ENCODE peak calls at places on chromosomes 3 and 15, in four cellular contexts. B is neuronal stem cell, C is H1, Y is H9. P is an unnamed sample.

GRCh38 chr3:4416961-4417360 is 50.1 kb downstream of the SUMF1 start:
- DNase-seq in B (no peak), C (no peak), Y (no peak), P (peak)

GRCh38 chr3:146375214-146375613 is 94.1 kb downstream of the PLSCR2 start:
- DNase-seq in B (no peak), C (no peak), Y (no peak), P (no peak)

GRCh38 chr3:24151595-24151994 is 206.5 kb downstream of the NR1D2 start:
- DNase-seq in B (no peak), C (no peak), Y (no peak), P (no peak)

GRCh38 chr3:110608566-110608965 is 463.1 kb upstream of the NECTIN3 start:
- DNase-seq in B (no peak), C (no peak), Y (no peak), P (no peak)

GRCh38 chr15:98612490-98613110 is 35.7 kb upstream of the IGF1R start:
- DNase-seq in B (no peak), C (peak), Y (no peak), P (no peak)

GRCh38 chr15:99703603-99704443 is 29.4 kb downstream of the LYSMD4 start:
- DNase-seq in B (no peak), C (no peak), Y (no peak), P (peak)

GRCh38 chr3:113570158-113570557 is 37.8 kb downstream of the SIDT1 start:
- DNase-seq in B (no peak), C (no peak), Y (no peak), P (no peak)

GRCh38 chr15:68791431-68792283 is 29.0 kb downstream of the ANP32A start:
- DNase-seq in B (no peak), C (no peak), Y (peak), P (no peak)

GRCh38 chr3:14829811-14830210 is 11.0 kb downstream of the FGD5 start:
- DNase-seq in B (no peak), C (no peak), Y (no peak), P (no peak)

GRCh38 chr3:10198761-10199688 is 34.3 kb downstream of the IRAK2 start:
- DNase-seq in B (no peak), C (no peak), Y (no peak), P (peak)

GRCh38 chr3:89876116-89876515 is 768.7 kb downstream of the EPHA3 start:
- DNase-seq in B (no peak), C (no peak), Y (no peak), P (no peak)

GRCh38 chr3:64038252-64038651 is 15.0 kb upstream of the PSMD6 start:
- DNase-seq in B (no peak), C (no peak), Y (no peak), P (no peak)

GRCh38 chr3:32410367-32411246 is 19.0 kb downstream of the CMTM7 start:
- DNase-seq in B (no peak), C (no peak), Y (no peak), P (no peak)

GRCh38 chr3:148230473-148230872 is 467.2 kb upstream of the AGTR1 start:
- DNase-seq in B (no peak), C (no peak), Y (no peak), P (no peak)

GRCh38 chr15:64251121-64251520 is 88.3 kb upstream of the PPIB start:
- DNase-seq in B (no peak), C (no peak), Y (no peak), P (peak)

GRCh38 chr3:100420885-100421284 is 19.5 kb downstream of the LNP1 start:
- DNase-seq in B (no peak), C (no peak), Y (no peak), P (no peak)

GRCh38 chr3:173467501-173467900 is 70.0 kb downstream of the NLGN1 start:
- DNase-seq in B (no peak), C (no peak), Y (no peak), P (peak)

GRCh38 chr3:173473237-173473636 is 75.7 kb downstream of the NLGN1 start:
- DNase-seq in B (no peak), C (no peak), Y (no peak), P (no peak)
- H2BK15ac ChIP-seq in B (no peak), C (no peak), Y (no peak), P (no peak)

GRCh38 chr3:133455960-133456359 is 56.1 kb downstream of the BFSP2 start:
- DNase-seq in B (no peak), C (no peak), Y (no peak), P (no peak)

GRCh38 chr3:133455281-133455680 is 55.4 kb downstream of the BFSP2 start:
- DNase-seq in B (no peak), C (no peak), Y (no peak), P (no peak)

GRCh38 chr3:133451309-133451708 is 51.5 kb downstream of the BFSP2 start:
- DNase-seq in B (no peak), C (no peak), Y (no peak), P (no peak)

GRCh38 chr3:133452603-133453313 is 52.9 kb downstream of the BFSP2 start:
- DNase-seq in B (no peak), C (no peak), Y (no peak), P (no peak)

GRCh38 chr3:133453383-133453782 is 53.5 kb downstream of the BFSP2 start:
- DNase-seq in B (no peak), C (no peak), Y (no peak), P (no peak)
- H2BK12ac ChIP-seq in B (no peak), C (no peak), Y (no peak), P (no peak)

DNA sequence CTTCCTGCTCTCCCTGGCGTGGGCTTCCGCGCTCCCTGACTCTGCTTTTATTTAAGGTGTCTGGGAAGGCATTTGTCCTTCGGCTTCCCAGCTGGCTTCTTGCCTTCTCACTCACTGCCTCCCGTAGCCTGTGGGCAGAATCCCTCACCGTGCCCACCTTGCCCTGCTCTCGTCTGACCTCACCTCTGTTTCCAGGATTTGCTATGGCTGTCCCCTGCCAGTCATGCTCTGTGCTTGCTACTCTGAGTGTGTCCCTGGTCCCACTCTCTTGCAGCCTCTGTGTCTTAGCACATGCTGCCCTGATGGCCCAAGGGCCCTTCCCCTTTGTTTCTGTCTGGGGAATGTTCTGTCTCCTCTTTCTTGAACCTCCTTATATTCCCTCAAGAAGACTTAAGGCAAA is 26.2 kb downstream of the LPP start:
- DNase-seq in B (no peak), C (no peak), Y (no peak), P (no peak)
- H2BK5ac ChIP-seq in B (no peak), C (peak), Y (no peak), P (no peak)

GRCh38 chr15:88939486-88939806 is 26.3 kb upstream of the MFGE8 start:
- DNase-seq in B (no peak), C (no peak), Y (no peak), P (no peak)

GRCh38 chr15:88940110-88940675 is 27.0 kb upstream of the MFGE8 start:
- DNase-seq in B (no peak), C (peak), Y (no peak), P (peak)

DNA sequence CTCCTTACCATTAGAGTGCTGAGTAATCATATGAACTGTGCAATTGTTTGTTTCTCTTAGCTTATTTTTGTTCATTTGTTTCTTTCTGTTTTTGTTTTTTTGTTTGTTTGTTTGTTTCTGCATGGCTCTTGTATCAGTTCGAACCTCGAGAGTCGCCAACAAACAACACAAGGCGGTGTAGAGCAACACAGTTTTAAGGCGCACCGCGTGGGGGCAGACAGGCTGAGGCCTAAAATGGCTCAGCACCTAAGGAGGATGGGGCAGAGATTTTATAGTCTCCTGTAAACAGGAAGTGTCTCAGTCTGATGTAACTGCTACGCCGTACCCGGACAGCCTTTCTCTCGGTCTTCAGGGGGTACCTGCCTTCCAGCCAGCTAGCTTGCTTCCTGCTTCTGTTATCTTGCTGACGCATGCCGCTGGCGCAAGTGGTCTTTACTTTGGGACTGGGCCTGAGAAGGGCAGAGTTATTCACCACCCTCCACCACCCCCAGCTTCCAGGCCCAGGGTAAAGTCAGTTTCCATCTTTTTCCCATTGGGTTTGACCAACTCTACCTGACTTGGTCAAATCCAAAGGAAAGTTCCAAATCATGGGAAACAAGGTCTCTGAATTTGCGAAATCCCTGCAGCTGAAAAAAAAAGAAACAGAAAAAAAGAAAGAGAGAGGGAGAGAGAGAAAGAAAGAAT is 25.8 kb upstream of the MFGE8 start:
- DNase-seq in B (no peak), C (peak), Y (peak), P (no peak)
- H2BK15ac ChIP-seq in B (no peak), C (peak), Y (no peak), P (no peak)

GRCh38 chr3:55718074-55718473 is 231.0 kb upstream of the WNT5A start:
- DNase-seq in B (no peak), C (no peak), Y (no peak), P (no peak)

GRCh38 chr3:55718475-55718874 is 231.4 kb upstream of the WNT5A start:
- DNase-seq in B (no peak), C (no peak), Y (no peak), P (peak)

GRCh38 chr3:55718956-55719355 is 231.8 kb upstream of the WNT5A start:
- DNase-seq in B (no peak), C (no peak), Y (no peak), P (no peak)

GRCh38 chr3:55716044-55716443 is 228.9 kb upstream of the WNT5A start:
- DNase-seq in B (no peak), C (no peak), Y (no peak), P (no peak)

GRCh38 chr3:55716611-55717225 is 229.6 kb upstream of the WNT5A start:
- DNase-seq in B (no peak), C (no peak), Y (no peak), P (no peak)
- H2BK12ac ChIP-seq in B (no peak), C (no peak), Y (no peak), P (no peak)

DNA sequence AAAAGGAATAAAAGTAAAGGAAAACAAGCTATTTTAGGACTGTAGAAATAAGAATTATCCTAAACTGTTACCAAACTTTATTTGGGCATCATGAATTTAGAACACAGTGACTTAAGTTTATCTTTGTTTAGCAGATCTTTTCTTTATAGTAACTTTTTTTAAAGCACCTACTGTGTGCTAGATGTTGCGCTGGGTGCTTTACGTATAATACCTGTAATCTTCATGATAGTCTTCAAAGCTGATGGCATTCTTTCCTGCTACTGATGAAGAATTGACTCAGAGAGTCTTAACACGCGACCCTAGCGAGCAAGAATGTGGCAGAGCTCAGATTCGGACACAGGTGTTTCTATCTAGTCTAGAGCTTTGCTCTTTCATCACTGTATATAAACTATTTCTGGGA is 53.9 kb downstream of the CHD2 start:
- DNase-seq in B (no peak), C (no peak), Y (no peak), P (no peak)
- H2BK5ac ChIP-seq in B (no peak), C (no peak), Y (no peak), P (no peak)

DNA sequence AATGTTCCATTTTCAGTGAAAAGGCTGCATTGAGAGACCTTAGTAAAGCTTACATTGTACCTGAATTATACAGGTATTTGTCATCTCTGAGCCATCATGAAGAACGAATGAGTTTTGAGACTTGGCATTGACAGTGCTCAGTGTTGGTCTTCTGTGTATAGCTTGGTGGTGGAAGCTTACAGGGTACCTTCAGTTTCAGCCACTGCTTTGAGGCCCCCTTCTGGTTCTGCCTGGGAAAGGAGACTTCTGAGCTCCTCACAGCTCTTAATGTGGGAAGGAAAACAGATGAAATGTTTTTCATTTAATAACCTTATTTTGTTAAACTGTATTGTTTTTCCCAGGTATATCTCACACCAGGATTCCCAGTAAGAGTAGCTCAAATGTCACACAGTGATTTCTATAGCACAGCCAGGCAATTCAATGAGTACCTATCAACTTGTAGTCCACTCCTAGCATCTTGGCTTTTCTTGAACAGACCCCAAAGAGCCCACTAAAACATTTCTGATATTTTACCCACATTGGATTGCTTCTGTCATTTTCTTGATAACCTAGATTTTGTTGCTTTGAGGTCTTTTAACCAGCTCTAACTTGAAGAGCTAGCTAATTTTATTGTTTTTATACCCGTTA is 5.6 kb downstream of the SERPINI1 start:
- DNase-seq in B (no peak), C (no peak), Y (peak), P (peak)
- H2BK15ac ChIP-seq in B (no peak), C (no peak), Y (no peak), P (no peak)

GRCh38 chr15:59329091-59329490 is 43.6 kb downstream of the MYO1E start:
- DNase-seq in B (no peak), C (no peak), Y (no peak), P (no peak)

GRCh38 chr15:59330649-59331048 is 42.0 kb downstream of the MYO1E start:
- DNase-seq in B (no peak), C (no peak), Y (no peak), P (no peak)

GRCh38 chr15:59327942-59328341 is 44.7 kb downstream of the MYO1E start:
- DNase-seq in B (no peak), C (peak), Y (no peak), P (no peak)

GRCh38 chr15:59332009-59332408 is 40.7 kb downstream of the MYO1E start:
- DNase-seq in B (no peak), C (no peak), Y (no peak), P (no peak)

DNA sequence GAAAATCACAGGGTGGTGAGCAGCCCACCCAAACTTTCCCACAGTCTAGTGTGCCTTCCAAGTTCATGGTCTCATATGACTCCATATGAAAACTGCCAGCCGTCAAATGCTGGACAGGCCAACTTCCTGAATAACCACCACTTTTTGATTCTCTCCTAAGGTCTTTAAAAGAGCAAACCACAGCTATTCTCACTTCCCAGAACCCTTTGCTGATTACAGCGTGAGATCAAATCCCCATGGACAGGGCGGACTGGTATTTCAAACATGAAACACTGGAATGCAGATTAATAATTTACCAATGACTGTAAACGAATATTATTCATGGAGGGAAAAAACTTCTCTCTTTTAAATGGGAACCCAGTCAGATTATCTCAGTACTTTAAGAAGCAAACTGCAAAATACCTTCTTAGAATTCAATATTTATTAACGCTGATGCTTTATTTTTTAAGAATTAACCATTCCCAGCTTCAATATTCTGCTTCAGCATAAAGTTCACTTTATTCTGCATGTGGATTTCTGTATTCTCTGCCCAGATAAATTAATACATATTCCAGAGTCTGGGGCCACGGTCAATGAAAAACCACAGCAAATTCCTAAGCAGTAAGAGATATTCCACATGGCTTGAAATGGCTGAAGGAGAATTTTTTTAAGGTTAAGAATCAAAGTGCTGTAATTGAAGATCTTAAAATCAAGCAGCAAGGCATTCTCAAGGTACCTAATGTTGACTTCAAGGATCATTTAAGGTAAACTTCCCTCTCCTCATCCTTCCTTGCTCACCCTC is 42.9 kb downstream of the MYO1E start:
- DNase-seq in B (no peak), C (no peak), Y (no peak), P (peak)
- H2BK12ac ChIP-seq in B (no peak), C (no peak), Y (no peak), P (no peak)

P was measured in mesenchymal stem cell.